ENCODE peak calls at places on chromosomes 12 and 14, in five cellular contexts. Y is left lobe of liver, T is anterior cingulate cortex, F is cortex of kidney, J is A549. H is an unnamed sample.

GRCh38 chr14:102584871-102585869 is 7.3 kb upstream of the RCOR1 start:
- DNase-seq in Y (no peak), T (no peak), F (no peak), J (peak), H (peak)

GRCh38 chr14:64459737-64460136 is 5.6 kb upstream of the AKAP5 start:
- DNase-seq in Y (no peak), T (no peak), F (no peak), J (no peak), H (no peak)

GRCh38 chr12:21476949-21477348 is 24.5 kb downstream of the RECQL start:
- DNase-seq in Y (no peak), T (no peak), F (no peak), J (no peak), H (no peak)

GRCh38 chr12:110582286-110583136 is 607 bp downstream of the PPTC7 start:
- DNase-seq in Y (peak), T (peak), F (peak), J (peak), H (no peak)

GRCh38 chr14:22487401-22487800 is 101.6 kb downstream of the DAD1 start:
- DNase-seq in Y (no peak), T (no peak), F (no peak), J (no peak), H (no peak)

GRCh38 chr14:97185186-97185585 is 388.0 kb downstream of the VRK1 start:
- DNase-seq in Y (no peak), T (no peak), F (no peak), J (peak), H (no peak)

GRCh38 chr14:43207189-43207588 is 1299.9 kb downstream of the FSCB start:
- DNase-seq in Y (no peak), T (no peak), F (no peak), J (no peak), H (no peak)

GRCh38 chr12:92735131-92735721 is 32.4 kb downstream of the PLEKHG7 start:
- DNase-seq in Y (no peak), T (no peak), F (no peak), J (peak), H (no peak)

GRCh38 chr14:27392153-27392552 is 794.3 kb upstream of the NOVA1 start:
- DNase-seq in Y (no peak), T (no peak), F (no peak), J (no peak), H (no peak)

GRCh38 chr12:86713121-86713520 is 456.9 kb upstream of the MGAT4C start:
- DNase-seq in Y (no peak), T (no peak), F (no peak), J (no peak), H (no peak)

GRCh38 chr12:6368906-6369525 is 6.3 kb downstream of the SCNN1A start:
- DNase-seq in Y (no peak), T (no peak), F (no peak), J (no peak), H (no peak)

GRCh38 chr12:108686753-108687152 is 44.6 kb downstream of the CORO1C start:
- DNase-seq in Y (no peak), T (no peak), F (no peak), J (no peak), H (no peak)

GRCh38 chr14:100764716-100765115 is 38.0 kb downstream of the DLK1 start:
- DNase-seq in Y (no peak), T (no peak), F (no peak), J (no peak), H (no peak)

GRCh38 chr12:88388566-88389269 is 191.6 kb downstream of the KITLG start:
- DNase-seq in Y (no peak), T (no peak), F (no peak), J (no peak), H (no peak)

GRCh38 chr12:79407671-79408622 is 282.8 kb downstream of the PAWR start:
- DNase-seq in Y (no peak), T (no peak), F (no peak), J (peak), H (peak)

GRCh38 chr12:73629171-73629570 is 908.5 kb upstream of the ATXN7L3B start:
- DNase-seq in Y (no peak), T (no peak), F (no peak), J (no peak), H (no peak)

GRCh38 chr12:27875677-27876076 is 95.6 kb upstream of the MANSC4 start:
- DNase-seq in Y (no peak), T (no peak), F (no peak), J (no peak), H (no peak)

GRCh38 chr12:25155031-25155576 is 39.9 kb downstream of the DNAI7 start:
- DNase-seq in Y (no peak), T (no peak), F (no peak), J (peak), H (peak)